ENCODE peak calls at places on chromosomes 1 and 21, in four cellular contexts. D, L, T and E are unnamed samples.

GRCh38 chr1:27519341-27520258 is 29.6 kb upstream of the WASF2 start:
- DNase-seq in D (no peak), L (no peak), T (no peak), E (no peak)

GRCh38 chr1:25458550-25459298 is 28.0 kb downstream of the MACO1 start:
- DNase-seq in D (no peak), L (no peak), T (no peak), E (peak)

GRCh38 chr1:199067483-199067882 is 428.6 kb downstream of the PTPRC start:
- DNase-seq in D (no peak), L (no peak), T (no peak), E (no peak)

GRCh38 chr21:37688952-37689659 is 227.2 kb downstream of the KCNJ6 start:
- DNase-seq in D (no peak), L (no peak), T (no peak), E (no peak)

GRCh38 chr21:27423073-27423472 is 456.2 kb upstream of the ADAMTS5 start:
- DNase-seq in D (peak), L (peak), T (peak), E (peak)

GRCh38 chr1:206012086-206012859 is 9.1 kb upstream of the RAB7B start:
- DNase-seq in D (no peak), L (no peak), T (no peak), E (no peak)

GRCh38 chr1:231748744-231749143 is 122.2 kb downstream of the DISC1 start:
- DNase-seq in D (no peak), L (no peak), T (peak), E (no peak)

GRCh38 chr1:35708179-35708891 is 10.3 kb downstream of the C1orf216 start:
- DNase-seq in D (no peak), L (no peak), T (no peak), E (no peak)

GRCh38 chr1:233114159-233114558 is 163.7 kb downstream of the NTPCR start:
- DNase-seq in D (peak), L (peak), T (peak), E (peak)

GRCh38 chr1:2866415-2867086 is 65.1 kb upstream of the TTC34 start:
- DNase-seq in D (no peak), L (no peak), T (no peak), E (no peak)

GRCh38 chr1:154463512-154463990 is 38.5 kb upstream of the TDRD10 start:
- DNase-seq in D (no peak), L (no peak), T (peak), E (peak)

GRCh38 chr1:214370585-214370984 is 89.6 kb downstream of the SMYD2 start:
- DNase-seq in D (no peak), L (no peak), T (no peak), E (no peak)

GRCh38 chr1:156591432-156592157 is at the start of gene NAXE:
- DNase-seq in D (no peak), L (peak), T (peak), E (peak)

GRCh38 chr1:173430707-173431662 is 46.1 kb upstream of the PRDX6 start:
- DNase-seq in D (peak), L (peak), T (peak), E (peak)

GRCh38 chr1:170927955-170928850 is 7.1 kb upstream of the MROH9 start:
- DNase-seq in D (no peak), L (no peak), T (peak), E (no peak)

GRCh38 chr1:17893891-17894631 is 138.9 kb downstream of the ACTL8 start:
- DNase-seq in D (no peak), L (no peak), T (no peak), E (no peak)

GRCh38 chr1:66374561-66375111 is 159.3 kb upstream of the SGIP1 start:
- DNase-seq in D (peak), L (peak), T (peak), E (peak)

GRCh38 chr1:214310010-214310409 is 29.1 kb downstream of the SMYD2 start:
- DNase-seq in D (no peak), L (no peak), T (no peak), E (no peak)

GRCh38 chr1:72282271-72282656 is at the start of gene NEGR1:
- DNase-seq in D (peak), L (peak), T (peak), E (peak)

GRCh38 chr1:177228721-177229088 is 57.9 kb downstream of the BRINP2 start:
- DNase-seq in D (no peak), L (no peak), T (peak), E (peak)

GRCh38 chr1:17206196-17206595 is 1.3 kb downstream of the PADI1 start:
- DNase-seq in D (no peak), L (no peak), T (no peak), E (no peak)

GRCh38 chr21:15250384-15250783 is 185.6 kb upstream of the NRIP1 start:
- DNase-seq in D (no peak), L (no peak), T (peak), E (peak)

GRCh38 chr1:76038306-76039004 is 36.1 kb upstream of the ST6GALNAC3 start:
- DNase-seq in D (no peak), L (no peak), T (no peak), E (peak)

GRCh38 chr1:59238993-59239392 is 57.9 kb upstream of the FGGY start:
- DNase-seq in D (no peak), L (no peak), T (no peak), E (no peak)

GRCh38 chr1:210234254-210234747 is 1.7 kb downstream of the SERTAD4 start:
- DNase-seq in D (no peak), L (no peak), T (no peak), E (no peak)
- H3K4me3 ChIP-seq in D (peak), L (peak), T (peak), E (peak)

GRCh38 chr1:153192697-153193096 is 10.5 kb upstream of the LELP1 start:
- DNase-seq in D (no peak), L (no peak), T (peak), E (no peak)
- TF ChIP-seq CTCF in D (peak), L (no peak), T (peak), E (peak)

DNA sequence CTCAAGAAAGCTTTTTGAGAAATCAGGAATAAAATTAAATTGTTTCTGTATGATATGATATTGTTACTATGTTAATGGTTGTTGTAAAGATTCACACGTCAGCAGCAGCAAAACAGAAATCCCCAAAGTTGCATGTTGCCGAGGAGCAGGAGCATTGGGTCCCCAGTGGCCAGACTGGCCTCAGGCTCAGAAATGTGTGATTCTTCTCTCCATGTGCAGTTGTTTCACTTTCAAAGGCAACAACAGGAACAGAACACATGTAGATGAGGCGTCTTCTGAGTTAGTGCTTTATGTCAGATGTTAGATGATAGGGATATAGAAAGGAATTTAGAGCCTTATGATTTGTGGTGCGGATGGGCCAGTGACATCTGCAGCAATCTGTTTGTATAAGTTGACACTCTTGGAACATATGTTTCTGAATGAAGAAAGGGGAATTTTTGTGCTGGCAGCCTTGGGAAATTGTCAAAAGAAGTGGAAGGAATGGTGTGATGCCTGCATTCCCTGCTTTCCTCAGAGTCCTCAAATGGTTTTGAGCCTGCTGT is 2.1 kb upstream of the TTLL7 start:
- DNase-seq in D (no peak), L (no peak), T (no peak), E (no peak)
- H3K4me3 ChIP-seq in D (no peak), L (no peak), T (no peak), E (no peak)

DNA sequence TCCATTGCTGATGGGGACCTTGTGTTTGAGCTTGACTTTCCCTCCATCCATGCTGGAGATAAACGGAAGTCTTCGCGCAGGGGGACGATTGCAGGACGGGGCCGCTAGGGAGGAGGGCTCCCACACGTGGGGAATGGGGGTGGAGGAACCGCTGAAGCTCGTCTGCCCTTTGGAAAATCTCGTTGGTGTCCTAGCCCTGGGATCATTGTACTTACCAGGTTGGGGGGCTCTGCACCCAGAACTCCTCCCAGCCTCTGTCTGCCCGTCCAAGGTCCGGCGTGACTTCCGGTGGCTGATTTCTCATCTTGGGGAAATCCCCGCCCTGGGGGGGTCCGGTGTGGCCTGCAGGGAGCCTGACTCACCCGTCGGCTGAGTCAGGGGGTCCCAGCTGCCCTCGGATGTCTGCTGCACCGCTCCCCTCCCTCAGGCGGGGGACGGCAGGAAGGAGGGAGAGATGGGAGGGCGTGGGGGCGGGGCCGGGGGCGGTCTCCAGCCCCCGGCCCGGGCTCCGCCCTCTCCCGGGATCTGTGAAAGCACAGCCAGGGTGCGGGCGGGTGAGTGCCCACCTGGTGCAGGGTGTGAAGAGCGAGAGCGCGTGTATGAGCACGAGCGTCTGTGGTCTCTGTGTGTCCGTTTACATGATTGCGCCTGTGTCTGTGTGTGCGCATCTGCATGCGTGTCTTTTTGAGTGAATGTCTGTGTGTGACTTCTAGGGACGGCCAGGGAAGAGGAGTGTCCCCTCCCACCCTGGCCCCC is 35.8 kb downstream of the PIK3CD start:
- DNase-seq in D (no peak), L (peak), T (peak), E (peak)
- TF ChIP-seq CTCF in D (peak), L (no peak), T (no peak), E (no peak)

GRCh38 chr1:43932786-43933385 is 715 bp upstream of the ARTN start:
- DNase-seq in D (no peak), L (peak), T (peak), E (peak)
- H3K4me3 ChIP-seq in D (peak), L (peak), T (peak), E (peak)

DNA sequence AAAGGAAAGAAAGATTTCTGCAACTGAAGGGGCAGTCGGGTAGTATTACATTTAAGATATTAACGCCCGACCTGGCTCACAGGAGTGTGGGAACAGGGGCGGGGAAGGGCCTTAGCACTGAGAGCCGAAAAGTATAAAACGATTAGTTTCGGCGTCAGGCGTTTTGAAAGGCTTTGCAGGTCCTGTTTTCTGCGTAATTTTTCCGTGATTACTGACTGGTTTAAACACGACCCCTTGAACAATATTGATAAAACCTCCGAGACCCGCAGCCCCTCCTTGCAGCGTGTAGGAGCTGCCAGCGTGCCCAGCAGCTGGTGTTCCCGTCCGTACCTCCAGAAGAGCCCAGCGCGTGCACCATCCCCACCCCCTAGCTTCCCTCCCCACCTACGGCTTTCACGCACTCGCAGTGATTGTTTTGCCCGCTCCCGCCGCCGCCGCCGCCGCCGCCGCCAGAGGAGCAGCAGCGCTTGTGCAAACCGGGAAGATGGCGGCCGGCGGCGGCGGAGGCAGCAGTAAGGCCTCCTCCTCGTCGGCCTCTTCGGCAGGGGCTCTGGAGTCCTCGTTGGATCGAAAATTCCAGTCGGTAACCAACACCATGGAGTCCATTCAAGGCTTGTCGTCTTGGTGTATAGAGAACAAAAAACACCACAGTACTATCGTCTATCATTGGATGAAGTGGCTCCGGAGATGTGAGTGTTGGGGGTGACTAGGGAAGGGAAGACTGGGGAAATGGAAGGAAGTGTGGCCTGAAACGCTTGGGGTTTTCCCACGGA is 470 bp downstream of the RPRD2 start:
- DNase-seq in D (peak), L (peak), T (peak), E (peak)
- TF ChIP-seq CTCF in D (peak), L (no peak), T (no peak), E (no peak)